ENCODE peak calls at places on chromosomes 6 and 20, in nine cellular contexts. V is WTC11; C is glutamatergic neuron; T is uterus; L is activated CD8-positive, alpha-beta T cell treated with anti-CD3 and anti-CD28 coated beads for 36 hours; Z is GM10248; N is endothelial cell of umbilical vein; I is fibroblast of pulmonary artery; E is chondrocyte. X is an unnamed sample.

GRCh38 chr20:47725248-47725973 is 59.9 kb downstream of the SULF2 start:
- DNase-seq in V (peak; percentile 79), C (peak; percentile 79), T (peak; percentile 80), L (peak; percentile 91), Z (peak; percentile 87), N (peak; percentile 90), I (peak; percentile 90), E (no peak), X (peak; percentile 91)

GRCh38 chr6:17758113-17758512 is 51.4 kb upstream of the NUP153 start:
- DNase-seq in V (no peak), C (no peak), T (no peak), L (no peak), Z (no peak), N (no peak), I (no peak), E (no peak), X (no peak)

GRCh38 chr6:30322527-30323501 is 3.9 kb upstream of the TRIM39 start:
- DNase-seq in V (peak; percentile 21), C (no peak), T (no peak), L (peak; percentile 24), Z (no peak), N (no peak), I (peak; percentile 59), E (no peak), X (no peak)

GRCh38 chr20:35004749-35005462 is 49.2 kb downstream of the MYH7B start:
- DNase-seq in V (peak; percentile 5), C (no peak), T (peak; percentile 8), L (no peak), Z (no peak), N (no peak), I (no peak), E (peak; percentile 42), X (no peak)

GRCh38 chr20:35560541-35560940 is 18.7 kb downstream of the ERGIC3 start:
- DNase-seq in V (no peak), C (no peak), T (no peak), L (no peak), Z (no peak), N (no peak), I (no peak), E (peak; percentile 59), X (no peak)

GRCh38 chr6:116531675-116532570 is 13.6 kb downstream of the TRAPPC3L start:
- DNase-seq in V (peak; percentile 79), C (peak; percentile 69), T (peak; percentile 52), L (peak; percentile 81), Z (peak; percentile 58), N (peak; percentile 86), I (peak; percentile 89), E (no peak), X (peak; percentile 57)

GRCh38 chr6:83867527-83868161 is 8.2 kb downstream of the CYB5R4 start:
- DNase-seq in V (peak; percentile 24), C (peak; percentile 32), T (no peak), L (peak; percentile 51), Z (no peak), N (peak; percentile 30), I (peak; percentile 94), E (no peak), X (peak; percentile 63)

GRCh38 chr6:132797975-132798819 is at the start of gene SLC18B1:
- DNase-seq in V (peak; percentile 75), C (peak; percentile 52), T (peak; percentile 45), L (peak; percentile 63), Z (peak; percentile 48), N (peak; percentile 60), I (peak; percentile 25), E (no peak), X (peak; percentile 60)

GRCh38 chr20:25071722-25072121 is 10.2 kb downstream of the VSX1 start:
- DNase-seq in V (peak; percentile 33), C (no peak), T (no peak), L (no peak), Z (no peak), N (no peak), I (no peak), E (no peak), X (no peak)

GRCh38 chr6:106731144-106731842 is 101.9 kb downstream of the QRSL1 start:
- DNase-seq in V (no peak), C (no peak), T (no peak), L (no peak), Z (no peak), N (no peak), I (no peak), E (no peak), X (no peak)

GRCh38 chr20:12829121-12829520 is 179.7 kb upstream of the SPTLC3 start:
- DNase-seq in V (no peak), C (no peak), T (no peak), L (no peak), Z (no peak), N (no peak), I (no peak), E (no peak), X (no peak)

GRCh38 chr6:149317656-149318571 is at the start of gene TAB2:
- DNase-seq in V (peak; percentile 55), C (peak; percentile 74), T (peak; percentile 46), L (peak; percentile 91), Z (peak; percentile 60), N (peak; percentile 32), I (no peak), E (no peak), X (peak; percentile 23)

GRCh38 chr6:149318581-149319286 is 1.2 kb downstream of the TAB2 start:
- DNase-seq in V (no peak), C (no peak), T (no peak), L (no peak), Z (peak; percentile 26), N (peak; percentile 47), I (no peak), E (no peak), X (no peak)

GRCh38 chr6:149319413-149319812 is 1.9 kb downstream of the TAB2 start:
- DNase-seq in V (no peak), C (no peak), T (no peak), L (no peak), Z (no peak), N (peak; percentile 50), I (no peak), E (no peak), X (no peak)

GRCh38 chr6:149316108-149316727 is 1.3 kb upstream of the TAB2 start:
- DNase-seq in V (no peak), C (no peak), T (no peak), L (no peak), Z (no peak), N (no peak), I (no peak), E (no peak), X (no peak)

DNA sequence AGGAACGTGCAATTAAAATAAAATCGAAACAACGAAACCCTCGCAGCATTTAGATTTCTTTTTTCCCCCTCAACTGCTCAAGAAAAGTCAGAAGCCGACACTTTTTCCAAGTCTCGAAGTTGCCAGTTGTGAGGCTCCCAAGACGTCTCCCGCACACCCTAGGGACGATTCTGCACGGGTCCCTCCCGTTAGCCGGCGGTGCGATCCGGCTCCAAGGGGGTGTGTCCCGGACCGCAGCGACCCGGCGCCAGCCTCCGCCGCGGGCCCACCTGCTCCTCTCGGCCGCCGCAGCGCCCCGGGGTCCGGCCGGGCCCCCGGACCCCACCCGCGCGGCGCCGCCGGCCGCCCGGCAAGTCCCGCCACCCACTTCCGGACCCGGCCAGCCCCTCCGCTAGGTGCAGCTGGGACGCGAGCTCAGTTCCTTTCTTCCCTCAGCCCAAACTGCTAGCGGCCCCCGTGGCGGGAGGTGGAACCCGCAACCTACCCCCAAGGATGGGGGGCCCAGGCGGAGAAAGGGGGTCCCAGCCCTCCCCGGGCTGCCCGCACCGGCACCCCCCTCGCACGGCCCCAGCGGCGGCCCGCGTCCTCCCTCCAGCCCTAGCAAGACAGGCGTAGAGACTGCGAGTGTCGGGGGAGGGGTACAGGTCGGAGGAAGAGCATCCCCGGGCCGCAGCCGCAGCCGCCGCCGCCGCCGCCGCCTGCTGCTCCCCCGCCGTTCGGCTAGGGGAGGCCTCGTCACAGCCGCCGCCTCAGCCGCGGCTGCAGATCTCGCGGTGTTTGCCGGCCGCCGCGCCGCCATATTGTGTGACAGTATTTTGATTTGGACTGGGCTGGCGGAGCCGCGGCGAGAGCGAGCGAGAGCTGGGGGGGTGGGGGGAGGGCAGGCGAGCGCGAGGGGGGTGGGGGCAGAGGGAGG is 514 bp upstream of the TAB2 start:
- DNase-seq in V (peak; percentile 87), C (peak; percentile 92), T (peak; percentile 88), L (peak; percentile 91), Z (peak; percentile 89), N (peak; percentile 90), I (peak; percentile 93), E (peak; percentile 93), X (peak; percentile 76)
- TF ChIP-seq CTCF in V (no peak), C (no peak), T (no peak), L (no peak), Z (no peak), N (no peak), I (no peak), E (no peak), X (no peak)

DNA sequence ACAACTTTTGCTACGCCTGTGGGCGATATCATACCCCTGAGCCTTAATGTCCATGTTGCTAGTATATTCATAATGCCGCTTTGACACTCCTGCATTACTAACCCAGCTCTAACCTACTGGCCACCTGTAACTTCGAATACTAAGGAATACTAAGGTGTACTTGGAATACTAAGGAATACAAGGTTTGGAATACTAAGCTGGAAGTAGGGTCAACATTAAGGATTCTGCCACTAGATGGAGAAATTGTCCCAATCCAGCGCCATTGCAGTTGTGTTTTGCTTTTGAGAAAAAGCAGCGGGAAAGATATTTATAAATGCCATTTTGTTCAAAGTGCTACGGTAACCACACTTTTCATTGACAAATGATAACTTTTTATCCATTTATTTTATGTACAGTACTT is 10.7 kb downstream of the TBXT start:
- DNase-seq in V (no peak), C (no peak), T (no peak), L (no peak), Z (no peak), N (no peak), I (peak; percentile 29), E (no peak), X (no peak)
- TF ChIP-seq CTCF in V (peak; percentile 18), C (no peak), T (no peak), L (no peak), Z (peak; percentile 28), N (no peak), I (peak; percentile 43), E (peak; percentile 81), X (no peak)

DNA sequence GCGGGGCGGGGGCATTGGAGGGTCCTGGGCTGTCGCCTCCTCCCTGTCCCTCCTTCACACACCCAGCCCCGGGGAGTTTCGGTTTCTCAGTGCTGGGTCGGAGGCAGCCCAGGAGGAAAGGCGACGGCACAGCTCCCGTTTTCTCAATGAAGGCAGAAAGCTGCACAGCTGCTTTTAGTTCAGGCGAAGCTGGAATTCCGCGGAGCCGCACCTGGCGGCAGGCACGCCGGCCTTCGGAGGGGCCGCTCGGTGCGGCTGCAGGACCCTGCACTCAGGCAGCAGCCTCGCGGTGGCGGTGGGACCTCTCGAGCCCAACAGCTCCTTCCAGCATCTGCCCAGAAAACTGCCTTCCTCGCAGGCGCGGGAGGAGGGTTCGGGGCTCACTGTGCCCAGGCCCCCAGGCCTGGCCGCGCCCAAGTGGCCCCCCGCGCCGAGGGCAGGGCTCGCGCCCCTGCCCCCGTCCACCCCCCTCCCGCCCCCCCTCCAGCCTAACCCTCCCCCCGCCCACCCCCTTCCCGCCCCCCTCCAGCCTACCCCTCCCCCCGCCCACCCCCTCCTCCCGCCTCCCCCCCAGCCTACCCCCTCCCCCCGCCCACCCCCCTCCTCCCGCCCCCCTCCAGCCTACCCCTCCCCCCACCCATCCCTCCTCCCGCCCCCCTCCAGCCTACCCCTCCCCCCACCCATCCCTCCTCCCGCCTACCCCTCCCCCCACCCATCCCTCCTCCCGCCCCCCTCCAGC is 4.8 kb downstream of the FOXQ1 start:
- DNase-seq in V (peak; percentile 69), C (peak; percentile 53), T (no peak), L (peak; percentile 9), Z (no peak), N (no peak), I (peak; percentile 18), E (no peak), X (no peak)
- TF ChIP-seq CTCF in V (no peak), C (no peak), T (no peak), L (no peak), Z (no peak), N (no peak), I (no peak), E (peak; percentile 19), X (no peak)

GRCh38 chr6:40999498-41000070 is 39.4 kb downstream of the UNC5CL start:
- DNase-seq in V (peak; percentile 72), C (no peak), T (peak; percentile 42), L (peak; percentile 31), Z (peak; percentile 59), N (peak; percentile 44), I (peak; percentile 73), E (no peak), X (no peak)
- TF ChIP-seq CTCF in V (no peak), C (no peak), T (no peak), L (no peak), Z (peak; percentile 25), N (peak; percentile 34), I (peak; percentile 68), E (peak; percentile 36), X (no peak)

X was measured in RWPE1.